ENCODE peak calls at places on chromosomes 1 and 21, in six cellular contexts. R, U, N, A, C and B are unnamed samples.

GRCh38 chr1:40153073-40153770 is 8.0 kb upstream of the RLF start:
- DNase-seq in C (no peak), A (no peak), N (peak; percentile 9), R (peak; percentile 19), U (peak; percentile 77), B (no peak)

GRCh38 chr21:39385299-39386145 is 36.6 kb upstream of the HMGN1 start:
- DNase-seq in N (peak; percentile 85), C (peak; percentile 29), R (peak; percentile 53), A (peak; percentile 82), U (peak; percentile 75), B (peak; percentile 92)

GRCh38 chr1:152110860-152111514 is 4.3 kb downstream of the TCHH start:
- DNase-seq in R (no peak), A (no peak), U (peak; percentile 36), C (no peak), N (no peak), B (peak; percentile 67)

GRCh38 chr21:45303111-45303615 is 15.5 kb upstream of the POFUT2 start:
- DNase-seq in U (no peak), C (peak; percentile 7), N (no peak), A (no peak), R (no peak), B (peak; percentile 59)

GRCh38 chr21:45449658-45450502 is 44.9 kb downstream of the COL18A1 start:
- DNase-seq in R (no peak), A (no peak), U (no peak), C (no peak), N (no peak), B (no peak)

GRCh38 chr21:25568230-25568629 is 39.1 kb downstream of the MRPL39 start:
- DNase-seq in A (peak; percentile 36), N (peak; percentile 23), U (peak; percentile 78), R (no peak), C (no peak), B (no peak)

GRCh38 chr1:14027099-14027498 is 327.1 kb downstream of the PRDM2 start:
- DNase-seq in A (no peak), R (no peak), N (no peak), C (no peak), U (no peak), B (no peak)

GRCh38 chr1:154433161-154433681 is 28.1 kb downstream of the IL6R start:
- DNase-seq in R (no peak), A (no peak), U (no peak), C (no peak), N (no peak), B (no peak)

GRCh38 chr21:44456207-44456914 is 1.1 kb downstream of the LRRC3 start:
- DNase-seq in R (no peak), U (no peak), N (no peak), A (no peak), C (no peak), B (no peak)

GRCh38 chr1:39490596-39491145 is 765 bp upstream of the BMP8A start:
- DNase-seq in U (no peak), C (no peak), R (peak; percentile 15), A (no peak), N (peak; percentile 62), B (peak; percentile 68)

GRCh38 chr1:212916395-212917133 is 33.8 kb upstream of the VASH2 start:
- DNase-seq in N (peak; percentile 67), R (no peak), A (no peak), C (no peak), U (peak; percentile 22), B (peak; percentile 88)

GRCh38 chr1:76868154-76868882 is 1.0 kb downstream of the ST6GALNAC5 start:
- DNase-seq in N (peak; percentile 51), C (no peak), A (peak; percentile 55), R (no peak), U (peak; percentile 29), B (peak; percentile 69)

GRCh38 chr1:9344426-9345200 is 51.9 kb downstream of the SPSB1 start:
- DNase-seq in R (no peak), A (no peak), C (no peak), N (no peak), U (no peak), B (no peak)
- H3K27ac ChIP-seq in R (no peak overlapping the region), A (no peak overlapping the region), C (peak overlapping the region; percentile 55), N (no peak overlapping the region), U (no peak overlapping the region), B (no peak overlapping the region)

GRCh38 chr1:12616709-12617373 is 1.2 kb downstream of the DHRS3 start:
- DNase-seq in U (no peak), R (no peak), N (peak; percentile 63), C (no peak), A (peak; percentile 46), B (peak; percentile 79)

GRCh38 chr1:12615166-12615915 is 2.7 kb downstream of the DHRS3 start:
- DNase-seq in N (no peak), C (no peak), U (peak; percentile 49), R (no peak), A (no peak), B (no peak)

GRCh38 chr1:12614402-12615165 is 3.4 kb downstream of the DHRS3 start:
- DNase-seq in A (no peak), N (no peak), R (no peak), U (no peak), C (no peak), B (no peak)

GRCh38 chr1:12617511-12617900 is 504 bp downstream of the DHRS3 start:
- DNase-seq in C (no peak), U (no peak), N (peak; percentile 54), R (peak; percentile 31), A (no peak), B (no peak)

DNA sequence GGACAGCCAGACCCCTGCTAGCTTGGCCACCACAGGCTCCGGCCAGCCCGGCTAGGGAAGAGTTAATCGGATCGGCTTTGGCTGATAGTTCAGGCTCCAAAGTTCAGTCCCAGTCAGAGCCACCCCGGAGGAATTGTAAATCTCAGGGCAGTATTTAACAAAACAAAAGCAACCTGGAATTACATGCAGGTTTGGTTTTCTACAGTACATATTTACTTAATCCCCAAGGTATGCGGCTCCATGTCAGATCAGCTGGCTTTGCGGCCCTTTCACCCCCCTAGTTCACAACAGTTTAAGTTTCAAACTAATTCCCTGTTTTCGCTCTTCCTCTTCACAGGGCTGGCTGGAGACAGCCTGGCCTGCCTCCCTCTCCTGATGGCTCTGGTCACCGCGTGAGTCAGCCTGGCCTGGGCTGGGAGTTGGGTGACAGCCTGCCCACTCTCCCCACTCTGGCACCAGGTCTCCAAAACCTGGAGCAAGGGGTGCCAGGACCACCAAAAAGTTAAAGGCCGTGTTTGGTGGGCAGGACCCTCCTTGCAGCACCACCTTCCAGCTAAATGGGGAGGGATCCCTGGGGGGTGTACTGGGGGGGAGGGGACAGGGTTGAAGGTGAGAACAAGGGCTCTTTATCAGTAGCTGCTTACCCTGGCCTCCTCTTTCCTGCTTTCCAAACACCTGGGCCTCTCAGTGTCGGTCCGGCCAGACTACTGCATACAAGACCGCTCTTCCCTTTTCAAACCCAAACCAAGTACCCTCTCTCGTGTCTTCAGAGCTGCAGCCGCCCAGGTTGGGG is 1.9 kb downstream of the DHRS3 start:
- DNase-seq in U (peak; percentile 62), C (peak; percentile 46), N (peak; percentile 79), R (no peak), A (peak; percentile 84), B (peak; percentile 85)
- H3K27me3 ChIP-seq in U (no peaks in the 10 kb centered on the region), C (no peaks in the 10 kb centered on the region), N (no peaks in the 10 kb centered on the region), R (peaks cover 5% of the 10 kb centered on the region), A (no peaks in the 10 kb centered on the region), B (no peaks in the 10 kb centered on the region)

DNA sequence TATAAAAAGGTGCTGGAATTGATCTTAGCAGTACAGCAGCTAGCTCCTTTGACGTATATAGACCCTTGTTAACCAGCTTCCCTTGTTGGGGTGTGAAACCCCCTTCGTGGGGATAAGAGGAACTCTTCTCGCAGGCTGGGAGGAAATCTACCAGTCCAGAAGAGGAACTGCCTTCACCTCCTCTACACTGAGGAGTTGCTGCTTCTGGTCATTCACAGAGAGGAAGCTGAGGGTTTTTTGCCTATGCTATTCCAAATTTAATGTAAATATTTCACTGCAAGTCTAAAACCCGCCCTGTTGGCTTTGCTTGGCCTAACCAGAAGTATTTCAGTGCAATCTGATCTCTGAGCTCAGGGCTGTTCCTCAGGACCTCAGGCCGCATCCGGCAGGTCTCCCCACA is 150.2 kb downstream of the HIVEP3 start:
- DNase-seq in U (no peak), N (no peak), A (no peak), R (no peak), C (no peak), B (no peak)
- H3K4me1 ChIP-seq in U (peaks cover 4% of the 10 kb centered on the region), N (peaks cover 41% of the 10 kb centered on the region), A (peaks cover 43% of the 10 kb centered on the region), R (no peaks in the 10 kb centered on the region), C (no peaks in the 10 kb centered on the region), B (peaks cover 69% of the 10 kb centered on the region)

GRCh38 chr1:3460653-3461237 is 6.3 kb downstream of the ARHGEF16 start:
- DNase-seq in R (no peak), C (no peak), A (no peak), U (no peak), N (no peak), B (no peak)

GRCh38 chr1:3461934-3462275 is 7.4 kb downstream of the ARHGEF16 start:
- DNase-seq in R (no peak), A (no peak), U (no peak), N (no peak), C (no peak), B (no peak)

GRCh38 chr1:3461238-3461933 is 6.9 kb downstream of the ARHGEF16 start:
- DNase-seq in A (no peak), C (no peak), N (no peak), U (no peak), R (no peak), B (no peak)

GRCh38 chr1:3459051-3459908 is 4.8 kb downstream of the ARHGEF16 start:
- DNase-seq in C (no peak), N (no peak), U (no peak), R (no peak), A (no peak), B (no peak)

GRCh38 chr1:3459940-3460652 is 5.6 kb downstream of the ARHGEF16 start:
- DNase-seq in N (no peak), A (no peak), R (no peak), U (no peak), C (no peak), B (no peak)
- H3K27ac ChIP-seq in N (no peak overlapping the region), A (no peak overlapping the region), R (no peak overlapping the region), U (no peak overlapping the region), C (peak overlapping the region; percentile 40), B (no peak overlapping the region)